ENCODE peak calls at places on chromosomes 13 and 19, in six cellular contexts. One of them, this sample, is unnamed.

GRCh38 chr19:30255783-30256509 is 116.2 kb upstream of the ZNF536 start:
- DNase-seq in OCI-M1: no peak
- DNase-seq in mesothelial cell of epicardium: no peak
- DNase-seq in NCI-H1092: no peak
- DNase-seq in nephron progenitor cell: peak; percentile 37
- DNase-seq in SK-N-MC: no peak
- DNase-seq in this sample: no peak

GRCh38 chr19:15595069-15595468 is 19.9 kb upstream of the CYP4F8 start:
- DNase-seq in OCI-M1: peak; percentile 0
- DNase-seq in NCI-H1092: no peak
- DNase-seq in nephron progenitor cell: no peak
- DNase-seq in mesothelial cell of epicardium: no peak
- DNase-seq in SK-N-MC: no peak
- DNase-seq in this sample: peak; percentile 60

GRCh38 chr19:608155-609000 is 18.7 kb downstream of the HCN2 start:
- DNase-seq in SK-N-MC: no peak
- DNase-seq in mesothelial cell of epicardium: no peak
- DNase-seq in OCI-M1: no peak
- DNase-seq in NCI-H1092: no peak
- DNase-seq in nephron progenitor cell: no peak
- DNase-seq in this sample: no peak

GRCh38 chr13:67588607-67589006 is 358.5 kb upstream of the PCDH9 start:
- DNase-seq in mesothelial cell of epicardium: no peak
- DNase-seq in SK-N-MC: no peak
- DNase-seq in NCI-H1092: no peak
- DNase-seq in nephron progenitor cell: no peak
- DNase-seq in OCI-M1: no peak
- DNase-seq in this sample: no peak

GRCh38 chr19:58513213-58513693 is 1.5 kb upstream of the SLC27A5 start:
- DNase-seq in SK-N-MC: no peak
- DNase-seq in mesothelial cell of epicardium: no peak
- DNase-seq in OCI-M1: no peak
- DNase-seq in nephron progenitor cell: no peak
- DNase-seq in NCI-H1092: no peak
- DNase-seq in this sample: no peak

GRCh38 chr13:76879876-76880270 is 6.3 kb downstream of the KCTD12 start:
- DNase-seq in mesothelial cell of epicardium: no peak
- DNase-seq in OCI-M1: no peak
- DNase-seq in NCI-H1092: no peak
- DNase-seq in nephron progenitor cell: no peak
- DNase-seq in SK-N-MC: no peak
- DNase-seq in this sample: no peak

GRCh38 chr19:4183967-4184717 is 1.7 kb downstream of the ANKRD24 start:
- DNase-seq in OCI-M1: no peak
- DNase-seq in SK-N-MC: no peak
- DNase-seq in nephron progenitor cell: peak; percentile 36
- DNase-seq in NCI-H1092: peak; percentile 61
- DNase-seq in mesothelial cell of epicardium: no peak
- DNase-seq in this sample: peak; percentile 38

GRCh38 chr19:18173572-18174294 is at the start of gene IFI30:
- DNase-seq in NCI-H1092: peak; percentile 12
- DNase-seq in nephron progenitor cell: peak; percentile 64
- DNase-seq in OCI-M1: peak; percentile 89
- DNase-seq in SK-N-MC: no peak
- DNase-seq in mesothelial cell of epicardium: no peak
- DNase-seq in this sample: peak; percentile 54

GRCh38 chr19:30076101-30076551 is 134.1 kb downstream of the URI1 start:
- DNase-seq in mesothelial cell of epicardium: no peak
- DNase-seq in NCI-H1092: no peak
- DNase-seq in OCI-M1: no peak
- DNase-seq in nephron progenitor cell: no peak
- DNase-seq in SK-N-MC: no peak
- DNase-seq in this sample: no peak

This sample was measured in NB4.